ENCODE peak calls at places on chromosomes 11 and 22, in ten cellular contexts. One of them, this sample, is unnamed.

GRCh38 chr11:46369458-46370152 is 11.9 kb upstream of the MDK start:
- DNase-seq in adrenal gland: peak
- DNase-seq in left ventricle myocardium inferior: no peak
- DNase-seq in A549: peak
- DNase-seq in neural progenitor cell: peak
- DNase-seq in AG09309: no peak
- DNase-seq in spleen: peak
- DNase-seq in colonic mucosa: peak
- DNase-seq in thoracic aorta: no peak
- DNase-seq in GM20000: peak
- DNase-seq in this sample: peak

GRCh38 chr22:29450222-29450621 is 11.8 kb downstream of the RFPL1 start:
- DNase-seq in adrenal gland: no peak
- DNase-seq in left ventricle myocardium inferior: no peak
- DNase-seq in A549: no peak
- DNase-seq in neural progenitor cell: no peak
- DNase-seq in AG09309: no peak
- DNase-seq in spleen: no peak
- DNase-seq in colonic mucosa: no peak
- DNase-seq in thoracic aorta: no peak
- DNase-seq in GM20000: no peak
- DNase-seq in this sample: no peak

GRCh38 chr22:37843746-37844089 is 416 bp downstream of the ANKRD54 start:
- DNase-seq in adrenal gland: peak
- DNase-seq in left ventricle myocardium inferior: peak
- DNase-seq in A549: no peak
- DNase-seq in neural progenitor cell: no peak
- DNase-seq in AG09309: no peak
- DNase-seq in spleen: peak
- DNase-seq in colonic mucosa: peak
- DNase-seq in thoracic aorta: no peak
- DNase-seq in GM20000: peak
- DNase-seq in this sample: peak

GRCh38 chr11:118338637-118339061 is 3.9 kb downstream of the CD3D start:
- DNase-seq in adrenal gland: peak
- DNase-seq in left ventricle myocardium inferior: no peak
- DNase-seq in A549: no peak
- DNase-seq in neural progenitor cell: no peak
- DNase-seq in AG09309: no peak
- DNase-seq in spleen: peak
- DNase-seq in colonic mucosa: peak
- DNase-seq in thoracic aorta: no peak
- DNase-seq in GM20000: peak
- DNase-seq in this sample: peak

GRCh38 chr11:132123854-132124835 is 753.7 kb downstream of the NTM start:
- DNase-seq in adrenal gland: no peak
- DNase-seq in left ventricle myocardium inferior: no peak
- DNase-seq in A549: no peak
- DNase-seq in neural progenitor cell: no peak
- DNase-seq in AG09309: no peak
- DNase-seq in spleen: no peak
- DNase-seq in colonic mucosa: no peak
- DNase-seq in thoracic aorta: no peak
- DNase-seq in GM20000: no peak
- DNase-seq in this sample: no peak

GRCh38 chr22:37742374-37743092 is 45.7 kb downstream of the TRIOBP start:
- DNase-seq in adrenal gland: no peak
- DNase-seq in left ventricle myocardium inferior: no peak
- DNase-seq in A549: no peak
- DNase-seq in neural progenitor cell: no peak
- DNase-seq in AG09309: peak
- DNase-seq in spleen: no peak
- DNase-seq in colonic mucosa: no peak
- DNase-seq in thoracic aorta: no peak
- DNase-seq in GM20000: no peak
- DNase-seq in this sample: no peak

GRCh38 chr22:28873183-28873964 is 10.0 kb upstream of the ZNRF3 start:
- DNase-seq in adrenal gland: no peak
- DNase-seq in left ventricle myocardium inferior: no peak
- DNase-seq in A549: no peak
- DNase-seq in neural progenitor cell: no peak
- DNase-seq in AG09309: no peak
- DNase-seq in spleen: no peak
- DNase-seq in colonic mucosa: no peak
- DNase-seq in thoracic aorta: no peak
- DNase-seq in GM20000: no peak
- DNase-seq in this sample: no peak

GRCh38 chr11:57480409-57481137 is 20.2 kb downstream of the RTN4RL2 start:
- DNase-seq in adrenal gland: peak
- DNase-seq in left ventricle myocardium inferior: peak
- DNase-seq in A549: peak
- DNase-seq in neural progenitor cell: peak
- DNase-seq in AG09309: no peak
- DNase-seq in spleen: peak
- DNase-seq in colonic mucosa: peak
- DNase-seq in thoracic aorta: no peak
- DNase-seq in GM20000: peak
- DNase-seq in this sample: peak

GRCh38 chr22:24414984-24415945 is 12.1 kb upstream of the ADORA2A start:
- DNase-seq in adrenal gland: no peak
- DNase-seq in left ventricle myocardium inferior: no peak
- DNase-seq in A549: no peak
- DNase-seq in neural progenitor cell: no peak
- DNase-seq in AG09309: no peak
- DNase-seq in spleen: no peak
- DNase-seq in colonic mucosa: no peak
- DNase-seq in thoracic aorta: no peak
- DNase-seq in GM20000: no peak
- DNase-seq in this sample: no peak

GRCh38 chr11:68691402-68691784 is 7.0 kb downstream of the GAL start:
- DNase-seq in adrenal gland: no peak
- DNase-seq in left ventricle myocardium inferior: no peak
- DNase-seq in A549: no peak
- DNase-seq in neural progenitor cell: no peak
- DNase-seq in AG09309: no peak
- DNase-seq in spleen: no peak
- DNase-seq in colonic mucosa: no peak
- DNase-seq in thoracic aorta: no peak
- DNase-seq in GM20000: no peak
- DNase-seq in this sample: no peak

GRCh38 chr22:17786435-17787158 is 12.3 kb upstream of the BID start:
- DNase-seq in adrenal gland: peak
- DNase-seq in left ventricle myocardium inferior: peak
- DNase-seq in A549: no peak
- DNase-seq in neural progenitor cell: peak
- DNase-seq in AG09309: no peak
- DNase-seq in spleen: no peak
- DNase-seq in colonic mucosa: no peak
- DNase-seq in thoracic aorta: no peak
- DNase-seq in GM20000: no peak
- DNase-seq in this sample: no peak

GRCh38 chr11:134940441-134941125 is 528.5 kb upstream of the B3GAT1 start:
- DNase-seq in adrenal gland: no peak
- DNase-seq in left ventricle myocardium inferior: no peak
- DNase-seq in A549: no peak
- DNase-seq in neural progenitor cell: peak
- DNase-seq in AG09309: no peak
- DNase-seq in spleen: no peak
- DNase-seq in colonic mucosa: no peak
- DNase-seq in thoracic aorta: no peak
- DNase-seq in GM20000: no peak
- DNase-seq in this sample: no peak

GRCh38 chr22:19795617-19796008 is 35.0 kb downstream of the TBX1 start:
- DNase-seq in adrenal gland: no peak
- DNase-seq in left ventricle myocardium inferior: no peak
- DNase-seq in A549: no peak
- DNase-seq in neural progenitor cell: no peak
- DNase-seq in AG09309: no peak
- DNase-seq in spleen: no peak
- DNase-seq in colonic mucosa: no peak
- DNase-seq in thoracic aorta: no peak
- DNase-seq in GM20000: no peak
- DNase-seq in this sample: no peak

GRCh38 chr22:22156716-22157499 is 87.7 kb upstream of the VPREB1 start:
- DNase-seq in adrenal gland: peak
- DNase-seq in left ventricle myocardium inferior: no peak
- DNase-seq in A549: peak
- DNase-seq in neural progenitor cell: peak
- DNase-seq in AG09309: peak
- DNase-seq in spleen: peak
- DNase-seq in colonic mucosa: peak
- DNase-seq in thoracic aorta: no peak
- DNase-seq in GM20000: peak
- DNase-seq in this sample: peak

DNA sequence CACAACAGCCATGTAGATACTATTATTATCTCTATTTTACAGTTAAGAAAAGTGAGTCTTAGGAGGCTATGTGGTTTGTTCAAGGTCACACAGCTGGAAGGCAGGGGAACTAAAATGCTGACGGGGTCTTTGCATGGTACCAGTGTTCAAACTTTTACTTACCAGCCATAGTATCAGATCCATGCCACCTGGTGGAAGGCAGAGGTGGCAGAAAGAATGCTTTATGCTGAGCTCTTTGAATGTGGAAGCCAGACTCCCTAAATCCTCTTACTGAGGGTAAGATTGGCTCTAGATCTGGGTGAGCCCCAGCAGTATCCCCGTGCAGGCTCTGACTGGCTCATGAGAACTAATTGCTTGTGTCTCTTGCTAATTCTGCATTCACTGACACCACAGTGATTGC is 54.3 kb upstream of the NAV2 start:
- DNase-seq in adrenal gland: no peak
- DNase-seq in left ventricle myocardium inferior: no peak
- DNase-seq in A549: peak
- DNase-seq in neural progenitor cell: peak
- DNase-seq in AG09309: no peak
- DNase-seq in spleen: no peak
- DNase-seq in colonic mucosa: no peak
- DNase-seq in thoracic aorta: no peak
- DNase-seq in GM20000: no peak
- DNase-seq in this sample: no peak
- TF ChIP-seq CTCF in adrenal gland: no peak
- TF ChIP-seq CTCF in left ventricle myocardium inferior: peak
- TF ChIP-seq CTCF in A549: no peak
- TF ChIP-seq CTCF in neural progenitor cell: peak
- TF ChIP-seq CTCF in AG09309: no peak
- TF ChIP-seq CTCF in spleen: no peak
- TF ChIP-seq CTCF in colonic mucosa: no peak
- TF ChIP-seq CTCF in thoracic aorta: no peak
- TF ChIP-seq CTCF in GM20000: no peak
- TF ChIP-seq CTCF in this sample: no peak

DNA sequence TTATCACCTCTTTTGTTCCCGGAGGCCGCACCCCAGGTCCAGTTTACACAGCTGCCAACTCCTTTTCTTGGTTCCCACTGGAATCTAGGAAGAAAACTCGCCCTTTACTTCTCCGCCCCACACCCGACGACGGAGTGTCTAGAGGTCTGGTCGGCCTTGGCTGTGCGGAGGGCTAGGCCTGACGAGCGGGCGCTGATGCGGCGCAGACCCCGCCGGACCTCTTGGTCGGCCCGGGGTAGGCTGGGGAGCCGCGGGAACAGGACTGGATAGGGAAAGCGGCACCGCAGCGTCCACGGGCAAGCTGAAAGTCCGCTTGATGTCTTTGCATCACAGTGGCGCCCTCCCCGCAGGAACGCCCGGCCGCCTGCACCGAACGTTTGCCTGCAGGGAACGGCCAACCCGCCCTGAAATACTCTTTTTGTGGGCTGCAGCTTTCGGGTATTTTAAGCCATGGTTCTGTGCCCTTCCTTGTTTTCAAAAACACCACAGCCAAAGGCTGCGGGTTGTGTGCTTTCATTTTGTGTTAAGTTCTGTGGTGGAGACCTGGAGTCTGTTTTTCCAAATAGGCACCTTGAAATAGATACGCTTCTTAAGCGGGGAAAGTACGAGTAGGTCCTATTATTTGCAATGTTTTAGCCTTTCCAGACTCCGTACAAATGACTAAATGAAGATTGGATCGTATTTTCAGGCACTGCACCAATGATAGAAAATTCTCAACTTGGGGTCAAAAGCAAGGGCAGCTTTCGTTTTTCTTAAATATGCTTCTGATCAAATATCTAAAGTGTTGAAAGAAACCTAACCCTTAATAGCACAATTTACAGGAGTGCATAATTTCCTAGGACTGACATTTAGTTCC is 880 bp upstream of the ZBED5 start:
- DNase-seq in adrenal gland: peak
- DNase-seq in left ventricle myocardium inferior: peak
- DNase-seq in A549: no peak
- DNase-seq in neural progenitor cell: peak
- DNase-seq in AG09309: no peak
- DNase-seq in spleen: peak
- DNase-seq in colonic mucosa: peak
- DNase-seq in thoracic aorta: peak
- DNase-seq in GM20000: peak
- DNase-seq in this sample: peak
- TF ChIP-seq CTCF in adrenal gland: no peak
- TF ChIP-seq CTCF in left ventricle myocardium inferior: no peak
- TF ChIP-seq CTCF in A549: no peak
- TF ChIP-seq CTCF in neural progenitor cell: no peak
- TF ChIP-seq CTCF in AG09309: no peak
- TF ChIP-seq CTCF in spleen: no peak
- TF ChIP-seq CTCF in colonic mucosa: no peak
- TF ChIP-seq CTCF in thoracic aorta: no peak
- TF ChIP-seq CTCF in GM20000: no peak
- TF ChIP-seq CTCF in this sample: peak

GRCh38 chr11:8372641-8373381 is 109.1 kb upstream of the LMO1 start:
- DNase-seq in adrenal gland: no peak
- DNase-seq in left ventricle myocardium inferior: no peak
- DNase-seq in A549: no peak
- DNase-seq in neural progenitor cell: no peak
- DNase-seq in AG09309: no peak
- DNase-seq in spleen: peak
- DNase-seq in colonic mucosa: no peak
- DNase-seq in thoracic aorta: no peak
- DNase-seq in GM20000: no peak
- DNase-seq in this sample: no peak
- TF ChIP-seq CTCF in adrenal gland: no peak
- TF ChIP-seq CTCF in left ventricle myocardium inferior: no peak
- TF ChIP-seq CTCF in A549: no peak
- TF ChIP-seq CTCF in neural progenitor cell: no peak
- TF ChIP-seq CTCF in AG09309: no peak
- TF ChIP-seq CTCF in spleen: no peak
- TF ChIP-seq CTCF in colonic mucosa: no peak
- TF ChIP-seq CTCF in thoracic aorta: no peak
- TF ChIP-seq CTCF in GM20000: no peak
- TF ChIP-seq CTCF in this sample: no peak

DNA sequence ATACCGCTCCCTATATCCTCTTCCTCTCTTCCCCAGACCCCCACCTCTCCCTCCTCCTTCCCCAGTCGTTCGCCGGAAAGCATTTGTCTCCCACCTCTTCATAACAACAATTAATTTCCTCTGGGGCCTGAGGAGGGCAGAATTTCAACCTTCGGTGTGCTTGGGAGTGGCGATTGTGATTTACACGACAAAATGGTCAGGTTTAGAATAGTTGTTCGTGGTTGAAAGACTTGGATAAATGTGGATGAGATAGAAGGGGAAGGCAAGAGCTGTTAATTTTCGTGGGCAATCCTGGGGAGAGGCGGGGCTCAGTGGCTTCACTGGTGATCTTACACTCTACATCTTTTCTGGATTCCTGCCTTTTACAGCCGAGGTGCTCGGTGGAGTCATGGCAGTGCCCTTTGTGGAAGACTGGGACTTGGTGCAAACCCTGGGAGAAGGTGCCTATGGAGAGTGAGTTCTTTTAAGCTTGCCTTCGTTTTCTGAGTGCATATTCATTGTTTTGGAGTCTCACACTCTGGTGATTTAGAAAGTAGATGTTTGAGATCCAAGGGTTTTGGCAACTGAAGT is 1.5 kb downstream of the CHEK1 start:
- DNase-seq in adrenal gland: no peak
- DNase-seq in left ventricle myocardium inferior: no peak
- DNase-seq in A549: no peak
- DNase-seq in neural progenitor cell: no peak
- DNase-seq in AG09309: no peak
- DNase-seq in spleen: no peak
- DNase-seq in colonic mucosa: no peak
- DNase-seq in thoracic aorta: no peak
- DNase-seq in GM20000: peak
- DNase-seq in this sample: peak
- TF ChIP-seq CTCF in adrenal gland: no peak
- TF ChIP-seq CTCF in left ventricle myocardium inferior: no peak
- TF ChIP-seq CTCF in A549: peak
- TF ChIP-seq CTCF in neural progenitor cell: peak
- TF ChIP-seq CTCF in AG09309: peak
- TF ChIP-seq CTCF in spleen: no peak
- TF ChIP-seq CTCF in colonic mucosa: peak
- TF ChIP-seq CTCF in thoracic aorta: no peak
- TF ChIP-seq CTCF in GM20000: peak
- TF ChIP-seq CTCF in this sample: peak